ENCODE peak calls at places on chromosomes 5 and 9, in five cellular contexts. M, Q, Y, A and G are unnamed samples.

GRCh38 chr9:4303002-4303401 is 3.1 kb upstream of the GLIS3 start:
- DNase-seq in A (no peak), Q (no peak), Y (no peak), M (no peak), G (no peak)

GRCh38 chr5:88686077-88686541 is 196.9 kb downstream of the MEF2C start:
- DNase-seq in Y (no peak), M (no peak), Q (no peak), A (no peak), G (no peak)

GRCh38 chr5:139369181-139369580 is 13.9 kb downstream of the SLC23A1 start:
- DNase-seq in M (no peak), Q (no peak), Y (peak; percentile 45), A (no peak), G (peak; percentile 20)

GRCh38 chr9:69454327-69454726 is 129.3 kb downstream of the ENTREP1 start:
- DNase-seq in A (no peak), Y (no peak), Q (no peak), M (no peak), G (no peak)

GRCh38 chr9:70362952-70363351 is 51.5 kb downstream of the KLF9 start:
- DNase-seq in A (no peak), Q (no peak), Y (no peak), M (peak; percentile 52), G (no peak)

GRCh38 chr5:138564242-138564641 is 11.0 kb downstream of the HSPA9 start:
- DNase-seq in Q (no peak), Y (no peak), A (no peak), M (no peak), G (no peak)

GRCh38 chr5:91272858-91273257 is 110.3 kb downstream of the ARRDC3 start:
- DNase-seq in A (no peak), Y (no peak), M (no peak), Q (no peak), G (no peak)

GRCh38 chr5:143319437-143320302 is 83.8 kb downstream of the NR3C1 start:
- DNase-seq in Q (no peak), A (no peak), M (no peak), Y (no peak), G (no peak)

GRCh38 chr5:111172504-111172903 is 51.7 kb upstream of the CAMK4 start:
- DNase-seq in Q (no peak), Y (no peak), A (no peak), M (no peak), G (no peak)

GRCh38 chr5:27592231-27592630 is 553.8 kb upstream of the CDH9 start:
- DNase-seq in A (no peak), M (no peak), Q (no peak), Y (no peak), G (peak; percentile 64)

GRCh38 chr9:126704157-126704941 is 90.6 kb downstream of the LMX1B start:
- DNase-seq in A (no peak), Q (peak; percentile 31), Y (no peak), M (peak; percentile 74), G (no peak)

GRCh38 chr5:16507716-16508115 is 42.1 kb upstream of the ZNF622 start:
- DNase-seq in A (no peak), Y (no peak), Q (no peak), M (no peak), G (no peak)

GRCh38 chr5:126198509-126198908 is 224.7 kb upstream of the GRAMD2B start:
- DNase-seq in M (no peak), Y (no peak), Q (no peak), A (no peak), G (no peak)

GRCh38 chr5:149452007-149452664 is 73.0 kb upstream of the IL17B start:
- DNase-seq in Y (no peak), Q (no peak), M (no peak), A (no peak), G (no peak)

GRCh38 chr5:168104811-168105481 is 186.5 kb upstream of the WWC1 start:
- DNase-seq in M (no peak), Q (no peak), Y (no peak), A (no peak), G (no peak)

GRCh38 chr5:32628049-32628803 is 42.9 kb downstream of the SUB1 start:
- DNase-seq in A (no peak), M (no peak), Y (no peak), Q (no peak), G (no peak)

GRCh38 chr5:98308231-98308630 is 465.2 kb upstream of the RGMB start:
- DNase-seq in Y (no peak), A (no peak), M (no peak), Q (no peak), G (no peak)

GRCh38 chr5:65101706-65102105 is 333.0 kb downstream of the CWC27 start:
- DNase-seq in Q (no peak), M (no peak), Y (no peak), A (no peak), G (no peak)

GRCh38 chr9:130003943-130004552 is 38.9 kb downstream of the FNBP1 start:
- DNase-seq in M (no peak), Y (no peak), Q (no peak), A (no peak), G (no peak)

GRCh38 chr9:109745335-109746283 is 34.4 kb upstream of the PALM2AKAP2 start:
- DNase-seq in M (no peak), A (no peak), Q (no peak), Y (no peak), G (peak; percentile 79)

GRCh38 chr9:130433168-130433946 is 11.4 kb upstream of the ASS1 start:
- DNase-seq in M (no peak), Q (peak; percentile 57), A (no peak), Y (no peak), G (no peak)

GRCh38 chr9:115211413-115212204 is 93.7 kb upstream of the TNC start:
- DNase-seq in Q (no peak), Y (no peak), M (no peak), A (peak; percentile 82), G (peak; percentile 86)

GRCh38 chr9:16450578-16450977 is 419.9 kb downstream of the BNC2 start:
- DNase-seq in Y (no peak), Q (no peak), M (no peak), A (no peak), G (no peak)

GRCh38 chr9:98391406-98391805 is 136.0 kb upstream of the TBC1D2 start:
- DNase-seq in M (no peak), A (no peak), Y (no peak), Q (no peak), G (no peak)

GRCh38 chr5:179504191-179504590 is 46.2 kb upstream of the RUFY1 start:
- DNase-seq in M (no peak), Q (no peak), Y (no peak), A (no peak), G (no peak)

GRCh38 chr9:90296539-90296938 is 346.1 kb downstream of the DIRAS2 start:
- DNase-seq in Q (no peak), A (no peak), Y (no peak), M (no peak), G (no peak)

GRCh38 chr5:97044057-97044456 is 98.4 kb downstream of the LIX1 start:
- DNase-seq in M (no peak), Q (no peak), Y (no peak), A (no peak), G (no peak)

GRCh38 chr5:177306674-177307543 is 3.3 kb downstream of the PRELID1 start:
- DNase-seq in Q (no peak), Y (no peak), A (no peak), M (peak; percentile 88), G (no peak)

GRCh38 chr5:169350759-169351240 is 49.9 kb upstream of the SLIT3 start:
- DNase-seq in Y (peak; percentile 99), M (no peak), Q (no peak), A (peak; percentile 95), G (peak; percentile 90)

GRCh38 chr5:180140627-180141006 is 68.4 kb downstream of the RASGEF1C start:
- DNase-seq in A (no peak), Y (no peak), M (no peak), Q (peak; percentile 5), G (no peak)

GRCh38 chr5:159851053-159851452 is 65.2 kb upstream of the ADRA1B start:
- DNase-seq in Q (no peak), A (no peak), M (no peak), Y (no peak), G (no peak)

GRCh38 chr5:178535299-178536175 is 54.7 kb downstream of the COL23A1 start:
- DNase-seq in A (no peak), Y (no peak), Q (no peak), M (peak; percentile 72), G (no peak)